ENCODE peak calls at places on chromosomes 12 and 14, in eight cellular contexts. N, A, H, D, G, P, T and M are unnamed samples.

GRCh38 chr12:9869307-9870161 is at the start of gene CLEC2B:
- DNase-seq in N (peak), A (no peak), H (no peak), D (peak), G (no peak), P (peak), T (no peak), M (no peak)

GRCh38 chr12:44771485-44771884 is 104.6 kb downstream of the NELL2 start:
- DNase-seq in N (no peak), A (no peak), H (no peak), D (no peak), G (no peak), P (no peak), T (no peak), M (no peak)

GRCh38 chr12:106107566-106107965 is 31.2 kb downstream of the NUAK1 start:
- DNase-seq in N (no peak), A (no peak), H (no peak), D (peak), G (no peak), P (peak), T (no peak), M (no peak)

GRCh38 chr12:92615703-92616102 is 87.1 kb upstream of the PLEKHG7 start:
- DNase-seq in N (no peak), A (no peak), H (no peak), D (no peak), G (no peak), P (peak), T (no peak), M (no peak)

GRCh38 chr14:68786491-68787234 is 6.2 kb downstream of the ZFP36L1 start:
- DNase-seq in N (no peak), A (no peak), H (no peak), D (peak), G (no peak), P (peak), T (no peak), M (no peak)

GRCh38 chr12:62259311-62259992 is 752 bp upstream of the USP15 start:
- DNase-seq in N (peak), A (no peak), H (no peak), D (no peak), G (no peak), P (peak), T (no peak), M (no peak)

GRCh38 chr12:118126119-118126757 is 9.7 kb upstream of the PEBP1 start:
- DNase-seq in N (no peak), A (no peak), H (peak), D (no peak), G (peak), P (no peak), T (no peak), M (no peak)

GRCh38 chr14:104731249-104731924 is 7.4 kb downstream of the ADSS1 start:
- DNase-seq in N (no peak), A (no peak), H (no peak), D (no peak), G (no peak), P (peak), T (no peak), M (no peak)

GRCh38 chr12:44875954-44876553 is at the start of gene NELL2:
- DNase-seq in N (peak), A (no peak), H (no peak), D (peak), G (peak), P (peak), T (no peak), M (no peak)

GRCh38 chr12:27627123-27627835 is 69.0 kb upstream of the REP15 start:
- DNase-seq in N (no peak), A (no peak), H (no peak), D (peak), G (no peak), P (peak), T (no peak), M (no peak)

GRCh38 chr12:69982081-69982480 is 157.1 kb downstream of the MYRFL start:
- DNase-seq in N (no peak), A (no peak), H (no peak), D (peak), G (no peak), P (no peak), T (no peak), M (no peak)

GRCh38 chr12:110266980-110267620 is 13.9 kb upstream of the ATP2A2 start:
- DNase-seq in N (no peak), A (no peak), H (no peak), D (peak), G (no peak), P (peak), T (no peak), M (no peak)

GRCh38 chr12:80709811-80710726 is 2.6 kb downstream of the MYF6 start:
- DNase-seq in N (no peak), A (peak), H (no peak), D (peak), G (no peak), P (peak), T (no peak), M (peak)

GRCh38 chr14:45680531-45680930 is 427.5 kb upstream of the MIS18BP1 start:
- DNase-seq in N (no peak), A (no peak), H (no peak), D (no peak), G (no peak), P (peak), T (no peak), M (no peak)

GRCh38 chr14:106460916-106461315 is 934.5 kb downstream of the TMEM121 start:
- DNase-seq in N (no peak), A (no peak), H (no peak), D (no peak), G (no peak), P (no peak), T (no peak), M (no peak)

GRCh38 chr12:120610560-120610959 is 29.4 kb upstream of the POP5 start:
- DNase-seq in N (no peak), A (no peak), H (no peak), D (no peak), G (no peak), P (no peak), T (no peak), M (no peak)

GRCh38 chr12:89453579-89453978 is 71.0 kb downstream of the GALNT4 start:
- DNase-seq in N (no peak), A (no peak), H (no peak), D (peak), G (no peak), P (no peak), T (no peak), M (no peak)

GRCh38 chr12:16347391-16348298 is at the start of gene MGST1:
- DNase-seq in N (no peak), A (peak), H (peak), D (peak), G (peak), P (peak), T (no peak), M (no peak)

GRCh38 chr14:85333313-85333712 is 196.6 kb upstream of the FLRT2 start:
- DNase-seq in N (no peak), A (no peak), H (no peak), D (peak), G (no peak), P (peak), T (no peak), M (no peak)

GRCh38 chr14:68987653-68988036 is 8.5 kb upstream of the ACTN1 start:
- DNase-seq in N (no peak), A (no peak), H (no peak), D (no peak), G (no peak), P (no peak), T (no peak), M (no peak)

GRCh38 chr14:55773984-55774581 is 194.1 kb downstream of the KTN1 start:
- DNase-seq in N (no peak), A (no peak), H (no peak), D (no peak), G (no peak), P (no peak), T (no peak), M (no peak)

GRCh38 chr14:75876526-75876925 is 105.3 kb downstream of the TGFB3 start:
- DNase-seq in N (no peak), A (no peak), H (no peak), D (peak), G (no peak), P (no peak), T (no peak), M (no peak)

GRCh38 chr14:23727566-23728335 is 91.6 kb downstream of the DHRS2 start:
- DNase-seq in N (no peak), A (peak), H (no peak), D (peak), G (no peak), P (peak), T (no peak), M (no peak)

GRCh38 chr12:20711846-20712245 is 16.7 kb downstream of the SLCO1C1 start:
- DNase-seq in N (no peak), A (no peak), H (no peak), D (no peak), G (no peak), P (no peak), T (no peak), M (no peak)

GRCh38 chr14:37599527-37600368 is 4.3 kb downstream of the TTC6 start:
- DNase-seq in N (no peak), A (no peak), H (no peak), D (no peak), G (peak), P (peak), T (no peak), M (no peak)

GRCh38 chr12:65529771-65530435 is 251.4 kb downstream of the MSRB3 start:
- DNase-seq in N (no peak), A (no peak), H (no peak), D (no peak), G (no peak), P (no peak), T (no peak), M (no peak)

GRCh38 chr12:89542912-89543592 is 17.2 kb upstream of the POC1B start:
- DNase-seq in N (peak), A (peak), H (peak), D (peak), G (peak), P (peak), T (no peak), M (peak)

GRCh38 chr14:64770751-64771150 is 66.5 kb downstream of the PLEKHG3 start:
- DNase-seq in N (no peak), A (no peak), H (no peak), D (no peak), G (no peak), P (no peak), T (no peak), M (no peak)

GRCh38 chr12:46835785-46836184 is 10.0 kb upstream of the SLC38A4 start:
- DNase-seq in N (no peak), A (no peak), H (no peak), D (no peak), G (no peak), P (no peak), T (no peak), M (no peak)

GRCh38 chr12:46831335-46832083 is 5.7 kb upstream of the SLC38A4 start:
- DNase-seq in N (no peak), A (no peak), H (peak), D (peak), G (peak), P (no peak), T (no peak), M (no peak)

GRCh38 chr12:46830731-46831334 is 5.0 kb upstream of the SLC38A4 start:
- DNase-seq in N (no peak), A (no peak), H (no peak), D (peak), G (no peak), P (no peak), T (no peak), M (no peak)

GRCh38 chr12:46832084-46832704 is 6.4 kb upstream of the SLC38A4 start:
- DNase-seq in N (no peak), A (no peak), H (no peak), D (no peak), G (no peak), P (no peak), T (no peak), M (no peak)
- H3K4me3 ChIP-seq in N (no peak), A (no peak), H (peak), D (peak), G (peak), P (no peak), T (peak), M (no peak)

DNA sequence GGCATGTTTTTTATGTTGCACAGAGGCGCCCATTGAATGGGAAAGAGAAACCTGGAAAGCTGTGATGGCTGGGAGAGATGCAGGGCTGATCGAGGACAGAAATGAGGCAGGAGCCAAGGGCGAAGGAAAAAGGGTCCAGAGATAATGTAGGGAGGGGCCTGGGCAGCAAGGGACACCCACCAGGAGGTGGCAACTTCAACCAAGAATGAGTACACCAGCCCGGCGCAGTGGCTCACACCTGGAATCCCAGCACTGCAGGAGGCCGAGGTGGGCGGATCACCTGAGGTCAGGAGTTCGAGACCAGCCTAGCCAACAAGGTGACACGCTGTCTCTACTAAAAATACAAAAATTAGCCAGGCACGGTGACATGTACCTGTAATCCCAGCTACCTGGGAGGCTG is 4.0 kb downstream of the SSH1 start:
- DNase-seq in N (no peak), A (no peak), H (no peak), D (no peak), G (no peak), P (no peak), T (no peak), M (no peak)
- H3K4me3 ChIP-seq in N (no peak), A (peak), H (peak), D (no peak), G (no peak), P (no peak), T (no peak), M (peak)

GRCh38 chr12:42482820-42483533 is 106.6 kb downstream of the PRICKLE1 start:
- DNase-seq in N (peak), A (no peak), H (peak), D (peak), G (peak), P (peak), T (no peak), M (no peak)

GRCh38 chr12:42484996-42485395 is 104.5 kb downstream of the PRICKLE1 start:
- DNase-seq in N (no peak), A (no peak), H (no peak), D (no peak), G (no peak), P (no peak), T (no peak), M (no peak)

GRCh38 chr12:42481368-42481767 is 108.2 kb downstream of the PRICKLE1 start:
- DNase-seq in N (no peak), A (no peak), H (no peak), D (no peak), G (no peak), P (no peak), T (no peak), M (no peak)

GRCh38 chr12:42483534-42483857 is 106.0 kb downstream of the PRICKLE1 start:
- DNase-seq in N (peak), A (no peak), H (peak), D (no peak), G (no peak), P (peak), T (no peak), M (no peak)

GRCh38 chr12:42482086-42482819 is 107.3 kb downstream of the PRICKLE1 start:
- DNase-seq in N (no peak), A (no peak), H (peak), D (peak), G (peak), P (peak), T (no peak), M (no peak)
- H3K4me3 ChIP-seq in N (peak), A (peak), H (peak), D (peak), G (peak), P (peak), T (peak), M (peak)

GRCh38 chr14:103607822-103608221 is 21.2 kb upstream of the KLC1 start:
- DNase-seq in N (no peak), A (no peak), H (no peak), D (no peak), G (no peak), P (no peak), T (no peak), M (no peak)
- H3K4me3 ChIP-seq in N (peak), A (no peak), H (peak), D (no peak), G (peak), P (no peak), T (peak), M (no peak)

GRCh38 chr12:55726911-55727310 is 1.9 kb downstream of the CD63 start:
- DNase-seq in N (no peak), A (no peak), H (no peak), D (no peak), G (no peak), P (no peak), T (no peak), M (no peak)
- H3K4me3 ChIP-seq in N (no peak), A (peak), H (peak), D (peak), G (peak), P (peak), T (peak), M (peak)

DNA sequence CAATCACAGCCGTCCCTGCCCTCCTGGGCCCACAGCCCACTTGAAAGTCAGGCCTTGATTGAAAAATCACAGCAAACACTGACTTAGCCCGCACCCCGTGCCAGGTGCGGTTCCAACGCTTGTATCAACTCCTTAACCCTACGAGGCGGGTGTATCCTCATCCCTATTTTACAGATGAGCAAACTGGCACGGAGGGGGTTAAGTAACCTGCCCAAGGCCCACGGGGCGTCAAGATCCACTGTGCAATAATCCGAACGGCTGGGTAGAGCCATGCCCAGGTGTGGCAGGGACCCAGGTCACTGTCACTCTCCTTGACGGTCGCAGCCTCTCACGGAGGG is 583 bp downstream of the DNAH10 start:
- DNase-seq in N (no peak), A (no peak), H (no peak), D (no peak), G (no peak), P (no peak), T (no peak), M (no peak)
- H3K4me3 ChIP-seq in N (peak), A (no peak), H (peak), D (peak), G (peak), P (no peak), T (peak), M (peak)

GRCh38 chr12:8034802-8035201 is 2.3 kb downstream of the FOXJ2 start:
- DNase-seq in N (no peak), A (no peak), H (no peak), D (no peak), G (no peak), P (peak), T (no peak), M (no peak)
- H3K4me3 ChIP-seq in N (peak), A (no peak), H (peak), D (peak), G (peak), P (peak), T (peak), M (peak)

DNA sequence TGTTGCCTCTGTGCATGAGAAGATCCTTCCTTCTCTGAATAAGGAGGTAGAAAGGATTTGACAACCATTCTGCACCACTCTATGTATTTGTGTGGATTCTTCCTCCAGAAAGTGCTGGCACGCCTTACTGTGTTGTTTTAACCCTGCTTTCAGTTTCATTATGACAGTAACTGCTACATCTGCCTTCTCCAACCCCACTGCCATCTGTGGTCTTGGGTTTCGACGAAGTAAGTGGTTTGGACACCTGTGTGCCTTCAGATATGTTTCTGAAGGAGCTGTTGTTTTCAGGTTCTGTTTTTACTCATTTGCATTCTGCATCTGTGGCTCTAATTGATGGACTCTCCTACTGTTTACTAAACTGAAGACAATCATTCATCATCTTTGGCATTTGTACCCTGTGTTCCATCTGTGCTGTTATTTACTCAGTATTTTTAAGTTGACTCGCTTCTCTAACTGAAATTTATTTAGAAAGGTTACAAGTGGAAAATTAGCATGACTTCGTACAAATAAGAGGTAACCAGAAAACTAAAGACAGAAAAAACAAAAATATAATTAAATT is 4.1 kb downstream of the TSHR start:
- DNase-seq in N (peak), A (no peak), H (no peak), D (no peak), G (no peak), P (no peak), T (peak), M (no peak)
- H3K4me3 ChIP-seq in N (peak), A (no peak), H (no peak), D (no peak), G (no peak), P (no peak), T (no peak), M (no peak)